ENCODE peak calls at places on chromosomes 3 and 15, in five cellular contexts. L, D, S, R and E are unnamed samples. For H3K9me3, the result is how much of the 10 kb centered on the place peaks cover.

GRCh38 chr3:9778102-9778501 is 8.4 kb upstream of the CAMK1 start:
- DNase-seq in L (no peak), D (no peak), S (no peak), R (no peak), E (no peak)

GRCh38 chr15:71920573-71920972 is 110.2 kb downstream of the NR2E3 start:
- DNase-seq in L (no peak), D (no peak), S (no peak), R (no peak), E (no peak)

GRCh38 chr3:94862703-94863102 is 799.8 kb downstream of the NSUN3 start:
- DNase-seq in L (no peak), D (peak), S (no peak), R (peak), E (no peak)

GRCh38 chr3:139185482-139185881 is 140.8 kb upstream of the PRR23C start:
- DNase-seq in L (no peak), D (no peak), S (no peak), R (no peak), E (no peak)

GRCh38 chr15:64443747-64444621 is 16.4 kb upstream of the ZNF609 start:
- DNase-seq in L (no peak), D (peak), S (no peak), R (peak), E (peak)

GRCh38 chr3:70466096-70466495 is 153.7 kb upstream of the MDFIC2 start:
- DNase-seq in L (no peak), D (no peak), S (no peak), R (no peak), E (no peak)

GRCh38 chr3:101913173-101913572 is 63.9 kb downstream of the NFKBIZ start:
- DNase-seq in L (no peak), D (no peak), S (no peak), R (no peak), E (no peak)

GRCh38 chr15:76961277-76962010 is 29.9 kb downstream of the RCN2 start:
- DNase-seq in L (no peak), D (no peak), S (no peak), R (no peak), E (no peak)

GRCh38 chr15:73957276-73957675 is 31.0 kb downstream of the LOXL1 start:
- DNase-seq in L (no peak), D (no peak), S (no peak), R (no peak), E (peak)

GRCh38 chr3:53252105-53252946 is 3.5 kb downstream of the TKT start:
- DNase-seq in L (no peak), D (no peak), S (no peak), R (no peak), E (no peak)

GRCh38 chr15:31327674-31328424 is 1.2 kb downstream of the KLF13 start:
- DNase-seq in L (peak), D (peak), S (peak), R (peak), E (peak)

GRCh38 chr3:45178131-45179023 is 32.2 kb upstream of the CDCP1 start:
- DNase-seq in L (no peak), D (no peak), S (peak), R (no peak), E (no peak)

GRCh38 chr3:98901032-98901464 is 447 bp downstream of the DCBLD2 start:
- DNase-seq in L (peak), D (peak), S (peak), R (no peak), E (peak)

GRCh38 chr3:37287776-37288175 is 113.4 kb upstream of the LRRFIP2 start:
- DNase-seq in L (no peak), D (no peak), S (no peak), R (no peak), E (no peak)

DNA sequence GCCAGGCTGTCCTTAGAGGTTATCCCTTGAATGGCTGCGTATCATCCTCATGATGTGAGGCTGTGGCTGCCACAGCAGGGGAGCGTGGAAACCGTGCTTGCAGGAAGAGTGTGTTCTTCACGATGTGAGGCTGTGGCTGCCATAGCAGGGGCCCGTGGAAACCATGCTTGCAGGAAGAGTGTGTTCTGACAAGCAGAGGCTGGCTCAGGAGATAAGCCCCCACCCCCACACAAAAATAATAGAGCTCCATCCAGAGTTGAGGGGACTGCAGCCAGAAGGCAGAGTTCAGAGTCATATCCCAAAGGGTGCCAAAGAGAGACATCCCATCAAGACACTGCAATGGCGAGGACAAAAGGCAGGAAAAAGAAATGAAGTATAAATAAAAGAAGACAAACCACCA is 22.6 kb upstream of the BDH1 start:
- DNase-seq in L (no peak), D (no peak), S (no peak), R (no peak), E (no peak)
- TF ChIP-seq EP300 in L (no peak), D (no peak), S (no peak), R (no peak), E (no peak)

GRCh38 chr3:159208080-159208479 is 406.2 kb downstream of the MFSD1 start:
- DNase-seq in L (no peak), D (no peak), S (no peak), R (no peak), E (no peak)
- H3K27ac ChIP-seq in L (no peak), D (no peak), S (no peak), R (no peak), E (no peak)

GRCh38 chr15:79195802-79196201 is 86.7 kb upstream of the ANKRD34C start:
- DNase-seq in L (no peak), D (no peak), S (no peak), R (no peak), E (no peak)

GRCh38 chr15:79194386-79194785 is 88.1 kb upstream of the ANKRD34C start:
- DNase-seq in L (no peak), D (no peak), S (no peak), R (no peak), E (no peak)

GRCh38 chr15:79198461-79198860 is 84.1 kb upstream of the ANKRD34C start:
- DNase-seq in L (no peak), D (no peak), S (no peak), R (no peak), E (peak)

GRCh38 chr15:79195239-79195638 is 87.3 kb upstream of the ANKRD34C start:
- DNase-seq in L (no peak), D (no peak), S (no peak), R (no peak), E (no peak)

GRCh38 chr15:79197285-79197684 is 85.2 kb upstream of the ANKRD34C start:
- DNase-seq in L (no peak), D (no peak), S (no peak), R (no peak), E (no peak)
- H3K9me3 ChIP-seq in L (under half), D (under half), S (under half), R (under half), E (under half)

DNA sequence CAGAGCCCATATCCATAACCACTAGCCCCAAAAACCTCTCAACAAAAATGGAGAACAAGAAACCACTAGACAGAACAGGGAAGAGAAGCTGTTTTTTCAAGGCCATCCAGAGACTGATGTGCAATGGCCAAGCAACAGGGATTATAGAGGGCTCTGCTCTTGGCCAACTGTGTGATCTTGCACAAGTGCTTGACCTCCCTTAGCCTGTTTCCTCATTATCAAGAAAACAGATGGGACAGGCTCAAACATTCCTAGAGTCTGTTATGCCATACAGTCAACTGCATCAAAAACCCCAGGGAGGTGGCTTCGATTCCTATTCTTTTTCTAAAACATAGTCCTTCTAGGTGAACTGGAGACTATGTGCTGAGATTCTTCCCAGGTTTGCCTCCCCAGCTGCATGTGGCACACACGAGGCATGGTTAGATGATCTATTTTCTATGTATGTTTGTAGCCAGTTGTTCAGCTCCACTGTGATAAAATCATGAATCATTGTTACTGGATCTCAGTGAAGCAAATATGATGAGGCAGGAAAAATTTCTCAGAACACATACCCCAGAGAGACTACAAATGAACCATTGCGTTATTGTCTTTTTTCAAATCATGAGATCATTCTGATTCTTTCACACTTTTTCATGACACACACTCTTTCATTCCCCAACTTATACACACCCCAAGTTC is 132.9 kb upstream of the TGFBR2 start:
- DNase-seq in L (peak), D (no peak), S (no peak), R (no peak), E (peak)
- TF ChIP-seq EP300 in L (no peak), D (no peak), S (no peak), R (no peak), E (no peak)